ENCODE peak calls at places on chromosomes 13 and 19, in four cellular contexts. One of them, this sample, is unnamed.

GRCh38 chr13:28716511-28716910 is 2.3 kb downstream of the SLC46A3 start:
- DNase-seq in upper lobe of right lung: no peak
- DNase-seq in colonic mucosa: peak; percentile 84
- DNase-seq in endothelial cell of umbilical vein: peak; percentile 90
- DNase-seq in this sample: peak; percentile 75

GRCh38 chr19:13302521-13303270 is 152.5 kb downstream of the IER2 start:
- DNase-seq in upper lobe of right lung: no peak
- DNase-seq in colonic mucosa: no peak
- DNase-seq in endothelial cell of umbilical vein: no peak
- DNase-seq in this sample: no peak

GRCh38 chr13:71309905-71310304 is 557.1 kb downstream of the DACH1 start:
- DNase-seq in upper lobe of right lung: no peak
- DNase-seq in colonic mucosa: no peak
- DNase-seq in endothelial cell of umbilical vein: no peak
- DNase-seq in this sample: no peak

GRCh38 chr19:38901683-38902082 is 1.9 kb downstream of the NFKBIB start:
- DNase-seq in upper lobe of right lung: no peak
- DNase-seq in colonic mucosa: no peak
- DNase-seq in endothelial cell of umbilical vein: no peak
- DNase-seq in this sample: no peak

GRCh38 chr19:39408392-39409206 is 2.0 kb downstream of the ZFP36 start:
- DNase-seq in upper lobe of right lung: no peak
- DNase-seq in colonic mucosa: peak; percentile 57
- DNase-seq in endothelial cell of umbilical vein: peak; percentile 32
- DNase-seq in this sample: no peak

GRCh38 chr13:72973234-72973633 is 85.6 kb upstream of the KLF5 start:
- DNase-seq in upper lobe of right lung: no peak
- DNase-seq in colonic mucosa: no peak
- DNase-seq in endothelial cell of umbilical vein: no peak
- DNase-seq in this sample: no peak

GRCh38 chr19:16433986-16434385 is 37.8 kb downstream of the EPS15L1 start:
- DNase-seq in upper lobe of right lung: no peak
- DNase-seq in colonic mucosa: no peak
- DNase-seq in endothelial cell of umbilical vein: no peak
- DNase-seq in this sample: no peak

GRCh38 chr13:26324867-26325266 is 70.9 kb downstream of the CDK8 start:
- DNase-seq in upper lobe of right lung: no peak
- DNase-seq in colonic mucosa: no peak
- DNase-seq in endothelial cell of umbilical vein: peak; percentile 21
- DNase-seq in this sample: no peak

DNA sequence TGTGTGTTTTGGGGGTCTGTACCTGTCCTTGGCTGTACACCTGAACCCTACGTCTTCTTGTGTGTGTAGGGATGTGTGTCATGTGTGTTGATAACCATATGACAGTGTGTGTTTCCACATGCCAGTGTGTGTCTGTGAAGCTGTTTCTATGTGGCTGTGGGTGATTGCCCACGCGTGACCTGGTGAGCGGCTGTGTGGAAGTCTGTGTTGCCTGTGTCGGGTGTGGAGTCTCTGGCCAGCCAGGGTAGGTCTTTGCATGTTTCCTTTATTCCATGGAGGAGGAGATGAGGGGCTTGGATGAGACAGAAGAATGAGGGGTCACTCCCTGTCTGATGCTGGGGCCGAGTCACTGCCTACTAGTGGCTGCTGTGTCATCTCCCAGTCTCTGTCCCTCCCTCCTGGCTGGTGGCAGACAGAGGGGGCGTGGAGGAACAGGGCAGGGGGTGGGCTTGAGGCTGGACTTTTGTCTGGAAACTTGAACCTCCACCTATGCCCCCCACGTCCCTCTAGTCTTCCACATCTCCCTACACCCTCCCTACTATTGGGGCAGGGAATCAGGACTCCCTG is 2.9 kb upstream of the FOSB start:
- DNase-seq in upper lobe of right lung: no peak
- DNase-seq in colonic mucosa: no peak
- DNase-seq in endothelial cell of umbilical vein: no peak
- DNase-seq in this sample: no peak
- H3K4me1 ChIP-seq in upper lobe of right lung: peaks cover 20% of the 10 kb centered on the region
- H3K4me1 ChIP-seq in colonic mucosa: peaks cover 8% of the 10 kb centered on the region
- H3K4me1 ChIP-seq in endothelial cell of umbilical vein: peaks cover 16% of the 10 kb centered on the region
- H3K4me1 ChIP-seq in this sample: peaks cover 20% of the 10 kb centered on the region

GRCh38 chr19:4379383-4380253 is 20.7 kb downstream of the SH3GL1 start:
- DNase-seq in upper lobe of right lung: peak; percentile 88
- DNase-seq in colonic mucosa: no peak
- DNase-seq in endothelial cell of umbilical vein: peak; percentile 38
- DNase-seq in this sample: no peak

GRCh38 chr19:4376245-4376990 is 23.9 kb downstream of the SH3GL1 start:
- DNase-seq in upper lobe of right lung: no peak
- DNase-seq in colonic mucosa: no peak
- DNase-seq in endothelial cell of umbilical vein: no peak
- DNase-seq in this sample: no peak

GRCh38 chr19:4378886-4379285 is 21.5 kb downstream of the SH3GL1 start:
- DNase-seq in upper lobe of right lung: no peak
- DNase-seq in colonic mucosa: no peak
- DNase-seq in endothelial cell of umbilical vein: no peak
- DNase-seq in this sample: no peak

GRCh38 chr19:4376991-4377781 is 23.2 kb downstream of the SH3GL1 start:
- DNase-seq in upper lobe of right lung: no peak
- DNase-seq in colonic mucosa: no peak
- DNase-seq in endothelial cell of umbilical vein: no peak
- DNase-seq in this sample: no peak

DNA sequence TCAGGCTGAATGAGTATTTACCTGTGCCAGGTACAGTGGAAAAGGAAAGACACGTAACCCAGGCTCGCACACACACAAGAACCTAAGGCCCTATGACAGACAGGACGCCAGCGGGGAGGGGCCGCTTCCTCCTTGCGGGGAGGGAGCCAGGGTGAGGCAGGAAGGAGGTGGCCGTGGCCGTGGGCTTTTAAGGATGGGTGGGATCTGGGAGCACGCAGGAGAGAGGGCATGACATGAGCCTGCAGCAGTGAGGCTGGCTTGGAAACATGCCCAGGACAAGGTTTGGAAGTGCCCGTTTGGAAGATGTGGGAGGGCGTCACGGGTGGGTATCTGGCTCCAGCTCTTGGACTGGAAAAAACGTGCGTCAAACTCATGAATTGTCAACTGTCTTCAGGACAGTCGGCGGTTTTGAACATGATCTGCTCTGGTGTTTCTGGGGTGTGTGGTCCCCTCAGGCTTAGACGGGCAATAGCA is 20.1 kb downstream of the SH3GL1 start:
- DNase-seq in upper lobe of right lung: no peak
- DNase-seq in colonic mucosa: no peak
- DNase-seq in endothelial cell of umbilical vein: no peak
- DNase-seq in this sample: peak; percentile 55
- H3K4me1 ChIP-seq in upper lobe of right lung: peaks cover 50% of the 10 kb centered on the region
- H3K4me1 ChIP-seq in colonic mucosa: peaks cover 25% of the 10 kb centered on the region
- H3K4me1 ChIP-seq in endothelial cell of umbilical vein: peaks cover 39% of the 10 kb centered on the region
- H3K4me1 ChIP-seq in this sample: peaks cover 15% of the 10 kb centered on the region

DNA sequence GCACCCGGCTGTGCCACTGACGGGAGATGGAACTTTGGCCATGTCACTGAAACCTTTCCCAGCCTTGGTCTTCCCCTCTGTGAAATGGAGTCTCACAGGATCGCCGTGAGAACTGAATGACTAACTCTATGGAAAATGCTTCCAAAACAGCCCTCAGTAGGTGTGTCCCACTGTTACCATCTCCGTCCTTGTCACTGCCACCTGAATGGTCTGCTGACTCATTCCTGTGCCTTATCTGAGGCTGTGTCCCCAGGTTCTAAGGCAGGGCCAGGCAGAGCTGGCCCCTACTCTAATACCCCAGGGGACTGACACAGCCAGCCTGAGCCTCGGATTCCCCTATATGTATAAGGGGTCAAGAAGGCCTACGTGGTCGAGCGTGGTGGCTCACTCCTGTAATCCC is 4.5 kb downstream of the CDC37 start:
- DNase-seq in upper lobe of right lung: no peak
- DNase-seq in colonic mucosa: no peak
- DNase-seq in endothelial cell of umbilical vein: no peak
- DNase-seq in this sample: no peak
- H3K4me1 ChIP-seq in upper lobe of right lung: peaks cover 25% of the 10 kb centered on the region
- H3K4me1 ChIP-seq in colonic mucosa: peaks cover 13% of the 10 kb centered on the region
- H3K4me1 ChIP-seq in endothelial cell of umbilical vein: peaks cover 11% of the 10 kb centered on the region
- H3K4me1 ChIP-seq in this sample: peaks cover 20% of the 10 kb centered on the region

GRCh38 chr13:54614729-54615128 is 1586.1 kb downstream of the OLFM4 start:
- DNase-seq in upper lobe of right lung: no peak
- DNase-seq in colonic mucosa: no peak
- DNase-seq in endothelial cell of umbilical vein: no peak
- DNase-seq in this sample: no peak

GRCh38 chr13:54607421-54607820 is 1578.8 kb downstream of the OLFM4 start:
- DNase-seq in upper lobe of right lung: no peak
- DNase-seq in colonic mucosa: no peak
- DNase-seq in endothelial cell of umbilical vein: no peak
- DNase-seq in this sample: no peak

DNA sequence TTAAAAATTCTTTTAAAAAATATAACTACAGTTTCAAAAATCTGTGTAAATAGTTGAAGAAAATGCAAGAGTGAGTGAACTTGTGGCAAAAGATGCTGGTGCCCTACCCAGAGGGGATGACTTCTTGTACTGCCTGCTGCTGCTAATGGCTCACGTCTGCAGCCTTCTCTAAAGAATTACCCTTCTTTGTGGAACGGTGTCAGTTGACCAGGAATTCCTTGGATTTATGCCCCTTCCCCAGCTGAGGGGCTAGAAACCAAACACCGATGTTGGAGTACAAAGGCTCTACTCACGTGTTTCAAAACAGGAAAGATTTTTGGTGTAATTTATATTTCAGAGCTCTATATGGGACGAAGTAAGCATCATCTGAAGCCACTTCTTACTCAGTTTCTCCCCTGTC is 1582.8 kb downstream of the OLFM4 start:
- DNase-seq in upper lobe of right lung: no peak
- DNase-seq in colonic mucosa: no peak
- DNase-seq in endothelial cell of umbilical vein: no peak
- DNase-seq in this sample: no peak
- H3K4me1 ChIP-seq in upper lobe of right lung: no peaks in the 10 kb centered on the region
- H3K4me1 ChIP-seq in colonic mucosa: no peaks in the 10 kb centered on the region
- H3K4me1 ChIP-seq in endothelial cell of umbilical vein: no peaks in the 10 kb centered on the region
- H3K4me1 ChIP-seq in this sample: no peaks in the 10 kb centered on the region